ENCODE peak calls at places on chromosome 15, in seven cellular contexts. Y is SK-N-SH, P is K562, M is HCT116, H is GM12878, Z is HepG2, V is H1. F is an unnamed sample.

GRCh38 chr15:55858661-55859060 is 115.7 kb upstream of the PRTG start:
- DNase-seq in Y (no peak), P (no peak), M (no peak), H (no peak), Z (no peak), V (no peak), F (no peak)

GRCh38 chr15:31230630-31231485 is 95.8 kb upstream of the KLF13 start:
- DNase-seq in Y (no peak), P (no peak), M (no peak), H (peak; percentile 99), Z (no peak), V (no peak), F (no peak)

GRCh38 chr15:38414351-38414750 is 39.6 kb upstream of the FAM98B start:
- DNase-seq in Y (peak; percentile 54), P (peak; percentile 20), M (peak; percentile 23), H (no peak), Z (peak; percentile 30), V (peak; percentile 50), F (peak; percentile 67)

GRCh38 chr15:40964634-40965033 is 11.4 kb downstream of the CHAC1 start:
- DNase-seq in Y (no peak), P (no peak), M (no peak), H (no peak), Z (no peak), V (no peak), F (no peak)

GRCh38 chr15:25248583-25249235 is 190.1 kb downstream of the UBE3A start:
- DNase-seq in Y (no peak), P (no peak), M (no peak), H (no peak), Z (no peak), V (no peak), F (no peak)

GRCh38 chr15:78360426-78360825 is 20.3 kb downstream of the CRABP1 start:
- DNase-seq in Y (peak; percentile 41), P (no peak), M (no peak), H (no peak), Z (no peak), V (no peak), F (no peak)

GRCh38 chr15:78077053-78077859 is at the start of gene TBC1D2B:
- DNase-seq in Y (peak; percentile 94), P (peak; percentile 93), M (no peak), H (no peak), Z (no peak), V (peak; percentile 82), F (peak; percentile 33)

GRCh38 chr15:34065261-34065660 is 26.3 kb upstream of the AVEN start:
- DNase-seq in Y (no peak), P (no peak), M (no peak), H (no peak), Z (no peak), V (no peak), F (no peak)

GRCh38 chr15:36682091-36682490 is 102.7 kb downstream of the CDIN1 start:
- DNase-seq in Y (no peak), P (no peak), M (no peak), H (no peak), Z (no peak), V (no peak), F (no peak)

GRCh38 chr15:66715181-66715624 is 13.2 kb downstream of the SMAD6 start:
- DNase-seq in Y (peak; percentile 51), P (no peak), M (no peak), H (no peak), Z (peak; percentile 58), V (no peak), F (no peak)

GRCh38 chr15:66775127-66776105 is 73.4 kb downstream of the SMAD6 start:
- DNase-seq in Y (peak; percentile 60), P (no peak), M (no peak), H (no peak), Z (no peak), V (no peak), F (no peak)

GRCh38 chr15:94295275-94295674 is 63.9 kb downstream of the MCTP2 start:
- DNase-seq in Y (no peak), P (no peak), M (no peak), H (no peak), Z (no peak), V (no peak), F (no peak)

GRCh38 chr15:50590288-50590687 is 43.8 kb upstream of the USP50 start:
- DNase-seq in Y (no peak), P (no peak), M (no peak), H (no peak), Z (no peak), V (no peak), F (peak; percentile 7)

GRCh38 chr15:63146684-63147083 is 10.6 kb downstream of the RPS27L start:
- DNase-seq in Y (no peak), P (no peak), M (no peak), H (no peak), Z (no peak), V (no peak), F (peak; percentile 22)

GRCh38 chr15:58070801-58071418 is 5.4 kb upstream of the ALDH1A2 start:
- DNase-seq in Y (peak; percentile 38), P (peak; percentile 52), M (peak; percentile 57), H (no peak), Z (peak; percentile 40), V (peak; percentile 75), F (peak; percentile 72)
- TF ChIP-seq JUND in Y (no peak), P (no peak), M (no peak), H (no peak), Z (no peak), V (no peak), F (no peak)

DNA sequence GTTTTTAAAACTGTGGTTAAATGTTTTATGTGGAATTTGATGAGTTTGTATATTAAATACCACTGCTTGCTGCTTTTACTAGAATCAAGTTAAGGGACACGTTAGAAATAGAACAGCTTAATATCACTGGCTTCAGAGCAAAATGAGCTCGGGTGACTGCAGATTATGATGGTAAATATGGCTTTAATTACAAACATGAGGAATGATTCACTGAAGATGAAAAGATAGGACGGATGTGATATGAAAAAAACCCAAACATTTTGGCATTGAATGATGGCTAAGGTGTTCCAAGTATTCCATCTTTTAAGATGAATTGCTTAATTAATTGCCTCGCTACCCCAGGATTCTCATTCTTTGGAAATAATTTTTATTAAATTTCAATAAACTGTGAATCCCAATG is 33.7 kb downstream of the SLC24A1 start:
- DNase-seq in Y (peak; percentile 54), P (no peak), M (no peak), H (no peak), Z (no peak), V (no peak), F (no peak)
- TF ChIP-seq JUND in Y (peak; percentile 58), P (no peak), M (no peak), H (no peak), Z (no peak), V (no peak), F (no peak)

GRCh38 chr15:90099072-90099867 is 3.0 kb downstream of the IDH2 start:
- DNase-seq in Y (no peak), P (no peak), M (no peak), H (no peak), Z (no peak), V (no peak), F (no peak)
- TF ChIP-seq JUND in Y (no peak), P (no peak), M (no peak), H (no peak), Z (no peak), V (no peak), F (no peak)

GRCh38 chr15:52011711-52012144 is 7.3 kb upstream of the MAPK6 start:
- DNase-seq in Y (no peak), P (no peak), M (no peak), H (no peak), Z (peak; percentile 50), V (no peak), F (no peak)
- TF ChIP-seq JUND in Y (no peak), P (no peak), M (no peak), H (no peak), Z (no peak), V (no peak), F (no peak)

DNA sequence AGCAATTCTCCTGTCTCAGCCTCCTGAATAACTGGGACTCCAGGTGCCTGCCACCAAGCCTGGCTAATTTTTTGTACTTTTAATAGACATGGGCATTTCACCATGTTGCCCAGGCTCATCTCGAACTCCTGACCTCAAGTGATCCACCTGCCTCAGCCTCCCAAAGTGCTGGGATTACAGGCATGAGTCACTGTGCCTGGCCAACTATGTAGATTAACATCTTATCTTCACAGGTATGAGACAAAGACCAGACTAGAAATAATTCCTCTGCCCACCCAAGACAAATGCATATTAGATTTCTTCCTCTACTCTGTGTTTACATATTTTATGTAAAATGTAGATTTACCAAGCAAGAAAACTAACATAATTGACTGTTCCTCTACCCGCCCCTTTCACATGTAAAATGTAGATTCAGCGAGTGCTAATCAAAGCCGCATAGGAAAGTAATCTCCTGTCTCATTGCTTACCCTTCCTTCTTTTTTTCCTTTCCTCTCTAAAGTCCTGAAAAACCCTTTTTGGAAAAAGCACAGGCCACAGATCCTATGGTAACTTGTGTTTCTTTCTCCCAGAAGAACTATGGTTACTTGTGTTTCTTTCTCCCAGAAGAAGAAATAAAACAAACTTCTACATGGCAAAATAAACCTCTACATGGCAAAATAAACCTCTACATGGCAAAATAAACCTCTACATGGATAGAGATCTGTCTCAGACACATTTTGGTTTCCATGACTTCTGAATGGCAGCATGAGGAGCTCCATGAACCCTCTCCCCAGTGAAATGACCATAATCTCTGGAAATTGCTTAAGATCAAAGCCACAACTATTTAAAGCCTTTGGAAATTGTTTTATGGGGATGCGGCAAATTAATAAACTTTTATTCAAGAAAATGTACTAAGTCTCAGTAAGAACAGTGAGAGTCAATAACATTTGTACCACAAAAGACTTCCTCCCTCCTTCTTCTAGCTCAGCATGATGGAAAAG is 9.1 kb upstream of the ABHD2 start:
- DNase-seq in Y (no peak), P (no peak), M (no peak), H (no peak), Z (no peak), V (no peak), F (no peak)
- TF ChIP-seq JUND in Y (no peak), P (peak; percentile 48), M (no peak), H (no peak), Z (no peak), V (no peak), F (no peak)

GRCh38 chr15:100170673-100171210 is 171.0 kb downstream of the ADAMTS17 start:
- DNase-seq in Y (no peak), P (no peak), M (no peak), H (no peak), Z (no peak), V (no peak), F (no peak)

GRCh38 chr15:100170280-100170654 is 171.5 kb downstream of the ADAMTS17 start:
- DNase-seq in Y (no peak), P (no peak), M (no peak), H (peak; percentile 89), Z (no peak), V (no peak), F (no peak)

GRCh38 chr15:100171411-100171810 is 170.4 kb downstream of the ADAMTS17 start:
- DNase-seq in Y (no peak), P (no peak), M (no peak), H (no peak), Z (no peak), V (no peak), F (no peak)

GRCh38 chr15:100168787-100169186 is 173.0 kb downstream of the ADAMTS17 start:
- DNase-seq in Y (no peak), P (no peak), M (no peak), H (no peak), Z (no peak), V (no peak), F (no peak)

GRCh38 chr15:100169615-100170279 is 172.0 kb downstream of the ADAMTS17 start:
- DNase-seq in Y (no peak), P (no peak), M (no peak), H (no peak), Z (no peak), V (no peak), F (no peak)
- TF ChIP-seq JUND in Y (no peak), P (no peak), M (no peak), H (no peak), Z (no peak), V (no peak), F (no peak)